ENCODE peak calls at places on chromosomes 2 and 18, in ten cellular contexts. Z is NCI-H2171; Q is effector memory CD8-positive, alpha-beta T cell; Y is cardiac muscle cell; V is HT-29; G is AML-193; E is iris pigment epithelial cell; N is fibroblast of pulmonary artery; F is H54; P is Right ventricle myocardium superior. K is an unnamed sample.

GRCh38 chr2:74843371-74844298 is 9.7 kb downstream of the HK2 start:
- DNase-seq in Z (no peak), Q (no peak), Y (peak), V (peak), G (no peak), E (peak), N (peak), F (no peak), P (no peak), K (peak)

GRCh38 chr2:36352024-36352398 is 3.6 kb upstream of the CRIM1 start:
- DNase-seq in Z (peak), Q (no peak), Y (peak), V (peak), G (peak), E (peak), N (peak), F (no peak), P (no peak), K (no peak)

GRCh38 chr18:78652001-78652545 is 327.5 kb upstream of the SALL3 start:
- DNase-seq in Z (no peak), Q (no peak), Y (no peak), V (no peak), G (no peak), E (no peak), N (no peak), F (no peak), P (no peak), K (no peak)

GRCh38 chr2:6452702-6453481 is 412.8 kb downstream of the CMPK2 start:
- DNase-seq in Z (no peak), Q (no peak), Y (no peak), V (peak), G (no peak), E (peak), N (no peak), F (no peak), P (no peak), K (no peak)

GRCh38 chr2:144515694-144516416 is 4.1 kb downstream of the ZEB2 start:
- DNase-seq in Z (peak), Q (peak), Y (peak), V (no peak), G (peak), E (peak), N (peak), F (no peak), P (peak), K (no peak)

GRCh38 chr2:133968446-133968845 is 285.4 kb upstream of the MGAT5 start:
- DNase-seq in Z (no peak), Q (no peak), Y (no peak), V (no peak), G (no peak), E (no peak), N (no peak), F (no peak), P (no peak), K (no peak)

GRCh38 chr2:53265900-53266299 is 501.7 kb upstream of the CHAC2 start:
- DNase-seq in Z (no peak), Q (no peak), Y (no peak), V (no peak), G (no peak), E (no peak), N (no peak), F (no peak), P (no peak), K (no peak)

GRCh38 chr18:62505669-62506494 is 16.9 kb upstream of the ZCCHC2 start:
- DNase-seq in Z (no peak), Q (peak), Y (no peak), V (no peak), G (peak), E (peak), N (peak), F (no peak), P (no peak), K (no peak)

GRCh38 chr2:228103379-228103778 is 78.1 kb downstream of the SPHKAP start:
- DNase-seq in Z (no peak), Q (no peak), Y (no peak), V (no peak), G (no peak), E (no peak), N (no peak), F (no peak), P (no peak), K (no peak)

GRCh38 chr2:29783696-29784095 is 137.7 kb downstream of the ALK start:
- DNase-seq in Z (no peak), Q (no peak), Y (no peak), V (no peak), G (no peak), E (no peak), N (no peak), F (no peak), P (no peak), K (no peak)

GRCh38 chr2:17107875-17108274 is 410.4 kb downstream of the RAD51AP2 start:
- DNase-seq in Z (no peak), Q (no peak), Y (no peak), V (no peak), G (no peak), E (no peak), N (no peak), F (no peak), P (no peak), K (no peak)

GRCh38 chr2:26623541-26624497 is 17.3 kb downstream of the CIB4 start:
- DNase-seq in Z (peak), Q (no peak), Y (peak), V (no peak), G (no peak), E (peak), N (peak), F (peak), P (no peak), K (no peak)

GRCh38 chr2:55804535-55804934 is 110.9 kb upstream of the PNPT1 start:
- DNase-seq in Z (no peak), Q (no peak), Y (no peak), V (no peak), G (no peak), E (no peak), N (no peak), F (no peak), P (no peak), K (no peak)

GRCh38 chr18:11488175-11488574 is 121.2 kb upstream of the SLC35G4 start:
- DNase-seq in Z (no peak), Q (no peak), Y (peak), V (no peak), G (no peak), E (peak), N (peak), F (no peak), P (no peak), K (no peak)

GRCh38 chr2:2057125-2057721 is 273.9 kb downstream of the MYT1L start:
- DNase-seq in Z (peak), Q (no peak), Y (peak), V (peak), G (peak), E (peak), N (peak), F (no peak), P (peak), K (peak)

GRCh38 chr2:213232649-213233437 is 51.4 kb upstream of the SPAG16 start:
- DNase-seq in Z (peak), Q (peak), Y (peak), V (no peak), G (peak), E (peak), N (no peak), F (no peak), P (no peak), K (no peak)

GRCh38 chr2:186542002-186542401 is 47.9 kb upstream of the ITGAV start:
- DNase-seq in Z (no peak), Q (no peak), Y (no peak), V (no peak), G (no peak), E (no peak), N (no peak), F (no peak), P (no peak), K (no peak)

GRCh38 chr2:224444783-224445182 is 42.9 kb upstream of the FAM124B start:
- DNase-seq in Z (no peak), Q (no peak), Y (no peak), V (no peak), G (no peak), E (no peak), N (no peak), F (no peak), P (no peak), K (no peak)

GRCh38 chr2:128145651-128146050 is 54.7 kb downstream of the UGGT1 start:
- DNase-seq in Z (no peak), Q (no peak), Y (peak), V (no peak), G (no peak), E (peak), N (peak), F (no peak), P (no peak), K (no peak)

GRCh38 chr2:24825883-24826800 is 32.9 kb downstream of the CENPO start:
- DNase-seq in Z (no peak), Q (no peak), Y (peak), V (no peak), G (no peak), E (peak), N (peak), F (no peak), P (no peak), K (no peak)

GRCh38 chr2:37730037-37730813 is 58.8 kb upstream of the CDC42EP3 start:
- DNase-seq in Z (no peak), Q (no peak), Y (no peak), V (peak), G (no peak), E (no peak), N (no peak), F (no peak), P (no peak), K (no peak)

K was measured in colonic mucosa.